ENCODE peak calls at places on chromosome 18, in four cellular contexts. J is activated CD8-positive, alpha-beta memory T cell treated with anti-CD3 and anti-CD28 coated beads for 1 hour; F is type B pancreatic cell; D is activated CD4-positive, alpha-beta T cell treated with anti-CD3 and anti-CD28 coated beads, Interleukin-2, amount 50 U/mL, for 24 hours. M is an unnamed sample.
A peak's percentile ranks its signal among the peaks of the same experiment; 100 is the strongest.

GRCh38 chr18:34661464-34662087 is 48.5 kb upstream of the DTNA start:
- DNase-seq in J (no peak), F (no peak), D (peak; percentile 4), M (no peak)

GRCh38 chr18:28576941-28577340 is 400.0 kb upstream of the CDH2 start:
- DNase-seq in F (no peak), D (no peak), J (no peak), M (no peak)

GRCh38 chr18:11407900-11408299 is 201.5 kb upstream of the SLC35G4 start:
- DNase-seq in D (no peak), F (no peak), J (no peak), M (no peak)

GRCh38 chr18:32759768-32760167 is 13.1 kb downstream of the KLHL14 start:
- DNase-seq in J (no peak), F (no peak), D (no peak), M (no peak)

GRCh38 chr18:55318864-55319516 is 269.0 kb downstream of the TCF4 start:
- DNase-seq in J (no peak), F (no peak), D (no peak), M (no peak)

GRCh38 chr18:22385718-22386117 is 32.0 kb downstream of the CTAGE1 start:
- DNase-seq in D (no peak), J (no peak), F (no peak), M (no peak)

GRCh38 chr18:30177056-30177455 is 865.5 kb downstream of the DSC3 start:
- DNase-seq in D (no peak), J (no peak), F (no peak), M (no peak)

GRCh38 chr18:32974421-32975165 is 201.8 kb upstream of the KLHL14 start:
- DNase-seq in J (no peak), F (no peak), D (no peak), M (no peak)